ENCODE peak calls at places on chromosomes 11 and 22, in four cellular contexts. C is activated CD4-positive, alpha-beta T cell treated with anti-CD3 and anti-CD28 coated beads for 24 hours; A is SW480; H is neural progenitor cell. L is an unnamed sample.

GRCh38 chr22:47310601-47311000 is 548.2 kb downstream of the TBC1D22A start:
- DNase-seq in H (no peak), C (no peak), A (peak; percentile 72), L (no peak)

GRCh38 chr22:37303821-37304274 is 21.5 kb downstream of the CYTH4 start:
- DNase-seq in H (no peak), A (peak; percentile 68), C (peak; percentile 55), L (no peak)

GRCh38 chr22:50141891-50142363 is 28.6 kb upstream of the PANX2 start:
- DNase-seq in A (no peak), C (no peak), H (peak; percentile 76), L (no peak)

GRCh38 chr11:116537736-116538135 is 235.1 kb downstream of the BUD13 start:
- DNase-seq in C (no peak), H (no peak), A (no peak), L (no peak)

GRCh38 chr22:31282748-31283468 is 9.4 kb downstream of the PIK3IP1 start:
- DNase-seq in H (no peak), A (no peak), C (no peak), L (no peak)

GRCh38 chr11:77147668-77148321 is 19.7 kb downstream of the MYO7A start:
- DNase-seq in H (peak; percentile 89), A (peak; percentile 60), C (no peak), L (no peak)

GRCh38 chr22:48568736-48569330 is 1258.8 kb downstream of the BRD1 start:
- DNase-seq in C (no peak), H (no peak), A (no peak), L (no peak)

GRCh38 chr11:79258606-79259005 is 182.2 kb downstream of the TENM4 start:
- DNase-seq in H (peak; percentile 51), C (no peak), A (no peak), L (no peak)

GRCh38 chr11:92986585-92986984 is 17.1 kb downstream of the MTNR1B start:
- DNase-seq in C (no peak), H (no peak), A (no peak), L (no peak)

GRCh38 chr11:66429983-66430602 is 8.6 kb downstream of the MRPL11 start:
- DNase-seq in C (peak; percentile 65), H (peak; percentile 91), A (peak; percentile 66), L (no peak)

GRCh38 chr22:23175817-23176644 is 4.3 kb upstream of the BCR start:
- DNase-seq in A (no peak), C (no peak), H (no peak), L (no peak)

GRCh38 chr22:38724926-38725571 is 19.3 kb downstream of the GTPBP1 start:
- DNase-seq in A (peak; percentile 28), H (peak; percentile 47), C (no peak), L (peak; percentile 31)

GRCh38 chr22:45235101-45235777 is 5.5 kb downstream of the KIAA0930 start:
- DNase-seq in C (no peak), H (no peak), A (no peak), L (no peak)

GRCh38 chr11:86740628-86741488 is 59.5 kb upstream of the PRSS23 start:
- DNase-seq in C (no peak), H (peak; percentile 11), A (peak; percentile 92), L (no peak)

GRCh38 chr11:65900899-65901180 is 652 bp upstream of the FOSL1 start:
- DNase-seq in A (no peak), H (no peak), C (no peak), L (no peak)

GRCh38 chr22:27222178-27222577 is 564.8 kb downstream of the MIAT start:
- DNase-seq in A (no peak), H (no peak), C (no peak), L (no peak)

GRCh38 chr22:29310863-29311339 is 4.5 kb downstream of the GAS2L1 start:
- DNase-seq in C (peak; percentile 31), H (peak; percentile 83), A (peak; percentile 85), L (peak; percentile 97)

GRCh38 chr11:115256326-115257197 is 247.7 kb downstream of the CADM1 start:
- DNase-seq in A (no peak), H (no peak), C (no peak), L (no peak)

GRCh38 chr11:93525601-93526000 is 17.6 kb downstream of the SMCO4 start:
- DNase-seq in H (no peak), C (no peak), A (no peak), L (no peak)

GRCh38 chr11:69321877-69322350 is 28.0 kb downstream of the MYEOV start:
- DNase-seq in H (no peak), A (no peak), C (no peak), L (no peak)

GRCh38 chr11:19766206-19766605 is 53.6 kb downstream of the NAV2 start:
- DNase-seq in C (no peak), A (no peak), H (peak; percentile 52), L (no peak)

GRCh38 chr22:44191036-44191454 is 10.3 kb downstream of the PARVG start:
- DNase-seq in A (no peak), C (no peak), H (no peak), L (no peak)

GRCh38 chr11:123509737-123510578 is 79.9 kb downstream of the GRAMD1B start:
- DNase-seq in H (peak; percentile 85), C (no peak), A (no peak), L (no peak)

GRCh38 chr11:121807051-121807450 is 309.0 kb downstream of the BLID start:
- DNase-seq in H (no peak), C (no peak), A (no peak), L (no peak)

GRCh38 chr22:36144886-36145541 is 15.5 kb downstream of the APOL3 start:
- DNase-seq in C (no peak), A (peak; percentile 46), H (peak; percentile 72), L (peak; percentile 67)

GRCh38 chr11:76588455-76589325 is 81.9 kb downstream of the LRRC32 start:
- DNase-seq in A (no peak), H (no peak), C (peak; percentile 10), L (no peak)

GRCh38 chr11:8355418-8355742 is 91.7 kb upstream of the LMO1 start:
- DNase-seq in H (no peak), C (no peak), A (no peak), L (no peak)